ENCODE peak calls at places on chromosomes 7 and 10, in seven cellular contexts. B is left colon; U is DMS53; K is heart left ventricle; O is stimulated activated CD8-positive, alpha-beta memory T cell treated with anti-CD3 and anti-CD28 coated beads, Interleukin-12 subunit alpha, Interleukin-12 subunit beta, amount 100 ng/mL, for 4 hours; C is NCI-H1092; Z is mesothelial cell of epicardium. L is an unnamed sample.

GRCh38 chr10:58856508-58857240 is 319.8 kb upstream of the PHYHIPL start:
- DNase-seq in Z (no peak), B (no peak), C (no peak), K (no peak), O (no peak), U (no peak), L (no peak)

GRCh38 chr10:111076191-111076681 is 593 bp upstream of the ADRA2A start:
- DNase-seq in K (peak), C (peak), U (peak), Z (peak), B (peak), O (peak), L (peak)

GRCh38 chr10:44300666-44301649 is 83.9 kb downstream of the CXCL12 start:
- DNase-seq in K (no peak), C (no peak), U (no peak), Z (no peak), O (no peak), B (no peak), L (peak)

GRCh38 chr7:91164531-91164930 is 99.7 kb upstream of the FZD1 start:
- DNase-seq in C (no peak), Z (no peak), O (no peak), K (no peak), U (no peak), B (no peak), L (no peak)

GRCh38 chr10:13560597-13560996 is 26.2 kb upstream of the PRPF18 start:
- DNase-seq in Z (no peak), U (no peak), C (no peak), B (no peak), K (no peak), O (no peak), L (no peak)

GRCh38 chr7:33379891-33380525 is 250.6 kb downstream of the BBS9 start:
- DNase-seq in O (no peak), C (no peak), Z (no peak), B (no peak), U (peak), K (no peak), L (no peak)

GRCh38 chr10:119364941-119365340 is 157.6 kb downstream of the GRK5 start:
- DNase-seq in Z (no peak), C (no peak), O (no peak), K (no peak), B (no peak), U (no peak), L (peak)

GRCh38 chr7:6718124-6718523 is 11.4 kb upstream of the ZNF12 start:
- DNase-seq in C (no peak), U (peak), B (no peak), K (no peak), Z (no peak), O (no peak), L (no peak)

L was measured in Right ventricle myocardium superior.